ENCODE peak calls at places on chromosomes 16 and 17, in seven cellular contexts. I is nephron progenitor cell, X is choroid plexus epithelial cell, Y is mesothelial cell of epicardium, P is heart right ventricle, F is pancreas, V is NB4. R is an unnamed sample.

GRCh38 chr16:74698220-74698619 is 2.4 kb downstream of the MLKL start:
- DNase-seq in I (no peak), X (peak; percentile 11), Y (no peak), P (no peak), F (no peak), V (peak; percentile 37), R (no peak)

GRCh38 chr17:30449480-30449879 is 27.7 kb upstream of the GOSR1 start:
- DNase-seq in I (no peak), X (peak; percentile 19), Y (no peak), P (no peak), F (peak; percentile 11), V (no peak), R (peak; percentile 18)

GRCh38 chr17:66655861-66656260 is 179.1 kb upstream of the CACNG5 start:
- DNase-seq in I (no peak), X (peak; percentile 55), Y (no peak), P (no peak), F (no peak), V (peak; percentile 51), R (no peak)

GRCh38 chr17:64507418-64507766 is 615 bp downstream of the CEP95 start:
- DNase-seq in I (peak; percentile 30), X (peak; percentile 87), Y (no peak), P (no peak), F (peak; percentile 31), V (peak; percentile 80), R (peak; percentile 28)

GRCh38 chr16:80683646-80684045 is 120.8 kb downstream of the CDYL2 start:
- DNase-seq in I (no peak), X (no peak), Y (no peak), P (no peak), F (no peak), V (no peak), R (no peak)

GRCh38 chr17:78951967-78952551 is 26.9 kb upstream of the TIMP2 start:
- DNase-seq in I (no peak), X (peak; percentile 65), Y (no peak), P (no peak), F (no peak), V (no peak), R (peak; percentile 69)

GRCh38 chr17:67492251-67492740 is 115.2 kb downstream of the PITPNC1 start:
- DNase-seq in I (no peak), X (no peak), Y (no peak), P (no peak), F (no peak), V (no peak), R (no peak)

GRCh38 chr17:81899514-81900166 is 2.4 kb upstream of the NPB start:
- DNase-seq in I (no peak), X (no peak), Y (no peak), P (no peak), F (no peak), V (no peak), R (no peak)

GRCh38 chr17:27526603-27527002 is 70.4 kb downstream of the KSR1 start:
- DNase-seq in I (peak; percentile 30), X (peak; percentile 71), Y (no peak), P (no peak), F (peak; percentile 46), V (peak; percentile 84), R (peak; percentile 83)

GRCh38 chr17:77924757-77925336 is 33.7 kb upstream of the TNRC6C start:
- DNase-seq in I (peak; percentile 24), X (peak; percentile 37), Y (no peak), P (peak; percentile 60), F (peak; percentile 56), V (no peak), R (peak; percentile 21)

GRCh38 chr16:66263168-66263972 is 103.1 kb upstream of the CDH5 start:
- DNase-seq in I (no peak), X (no peak), Y (peak; percentile 33), P (no peak), F (no peak), V (no peak), R (no peak)

GRCh38 chr16:15682105-15682570 is 32.1 kb downstream of the NDE1 start:
- DNase-seq in I (no peak), X (peak; percentile 88), Y (no peak), P (no peak), F (peak; percentile 49), V (peak; percentile 70), R (peak; percentile 31)

GRCh38 chr17:27241346-27241946 is 52.5 kb upstream of the WSB1 start:
- DNase-seq in I (no peak), X (peak; percentile 95), Y (peak; percentile 80), P (no peak), F (no peak), V (peak; percentile 68), R (peak; percentile 47)

GRCh38 chr17:63996430-63997182 is 1.5 kb upstream of the PRR29 start:
- DNase-seq in I (no peak), X (no peak), Y (no peak), P (no peak), F (no peak), V (no peak), R (no peak)

GRCh38 chr16:10206215-10206614 is 24.0 kb upstream of the GRIN2A start:
- DNase-seq in I (no peak), X (no peak), Y (no peak), P (no peak), F (no peak), V (no peak), R (no peak)

GRCh38 chr17:47239663-47240374 is 13.8 kb upstream of the ITGB3 start:
- DNase-seq in I (no peak), X (peak; percentile 82), Y (no peak), P (peak; percentile 52), F (peak; percentile 33), V (peak; percentile 80), R (peak; percentile 85)

GRCh38 chr17:32265896-32266388 is 310 bp downstream of the RHBDL3 start:
- DNase-seq in I (no peak), X (no peak), Y (no peak), P (no peak), F (no peak), V (no peak), R (no peak)

GRCh38 chr17:32261937-32262510 is 3.6 kb upstream of the RHBDL3 start:
- DNase-seq in I (no peak), X (no peak), Y (no peak), P (no peak), F (no peak), V (no peak), R (no peak)

GRCh38 chr17:32265192-32265895 is at the start of gene RHBDL3:
- DNase-seq in I (peak; percentile 67), X (no peak), Y (no peak), P (peak; percentile 42), F (no peak), V (no peak), R (no peak)

GRCh38 chr17:32264823-32265191 is 825 bp upstream of the RHBDL3 start:
- DNase-seq in I (no peak), X (no peak), Y (no peak), P (no peak), F (no peak), V (no peak), R (no peak)

DNA sequence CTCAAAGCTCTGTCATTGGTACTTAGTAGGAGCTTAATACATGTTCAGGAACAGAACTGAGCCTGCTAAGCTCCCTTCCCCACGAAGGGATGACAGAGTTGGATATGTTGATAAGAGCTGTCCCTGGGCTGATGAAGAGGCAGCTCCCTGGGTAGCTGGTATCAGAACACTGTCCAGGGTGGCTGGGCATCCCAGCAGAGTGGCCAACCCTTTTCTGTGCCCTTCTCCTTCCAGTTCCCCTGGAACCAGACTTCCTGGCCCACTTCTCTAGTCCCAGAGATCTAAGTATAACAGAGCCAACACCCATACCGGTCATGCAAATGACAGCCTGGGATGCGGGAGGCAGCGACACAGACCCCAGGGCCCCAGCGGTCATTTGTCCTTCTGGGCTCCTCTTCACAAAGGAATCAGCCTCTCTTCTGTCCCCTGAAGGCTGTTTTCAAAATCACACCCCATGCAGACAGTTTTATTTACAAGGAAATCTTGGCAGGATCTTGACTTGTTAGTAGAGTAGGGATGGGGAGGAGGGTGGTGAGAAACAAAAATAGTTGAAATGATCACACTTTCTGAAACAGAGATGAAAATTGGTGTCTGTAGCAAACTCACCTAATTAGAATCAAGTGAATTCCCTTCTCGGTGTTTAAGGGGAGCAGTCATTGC is 1.4 kb upstream of the RHBDL3 start:
- DNase-seq in I (no peak), X (no peak), Y (no peak), P (no peak), F (no peak), V (no peak), R (no peak)
- TF ChIP-seq CTCF in I (peak; percentile 37), X (peak; percentile 37), Y (no peak), P (no peak), F (no peak), V (no peak), R (peak; percentile 8)

GRCh38 chr16:48829361-48829760 is 219.4 kb upstream of the N4BP1 start:
- DNase-seq in I (no peak), X (no peak), Y (no peak), P (no peak), F (no peak), V (no peak), R (no peak)

GRCh38 chr16:48820379-48820778 is 210.4 kb upstream of the N4BP1 start:
- DNase-seq in I (no peak), X (no peak), Y (no peak), P (no peak), F (no peak), V (peak; percentile 9), R (no peak)

GRCh38 chr16:48829911-48830310 is 219.9 kb upstream of the N4BP1 start:
- DNase-seq in I (no peak), X (no peak), Y (no peak), P (no peak), F (no peak), V (no peak), R (no peak)

DNA sequence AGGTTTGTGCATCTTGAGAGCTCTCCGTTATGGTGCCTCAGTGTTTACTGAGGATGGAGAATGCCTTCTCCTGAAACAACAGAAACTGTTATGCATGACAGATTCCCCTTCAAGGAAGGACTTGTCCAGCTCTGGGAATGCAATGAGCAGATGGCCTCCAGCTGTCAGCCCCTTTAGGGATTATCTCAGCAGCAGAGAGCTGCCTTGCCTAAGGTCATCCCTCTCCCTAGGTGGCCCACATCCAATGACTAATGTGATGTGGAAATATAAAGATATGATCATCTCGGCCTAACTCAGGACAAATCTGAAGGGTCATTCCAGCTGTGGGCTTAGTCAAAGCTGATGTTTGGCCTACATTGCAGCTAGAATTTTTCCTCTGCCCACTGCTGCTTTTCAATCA is 214.3 kb upstream of the N4BP1 start:
- DNase-seq in I (no peak), X (no peak), Y (no peak), P (no peak), F (no peak), V (no peak), R (no peak)
- TF ChIP-seq CTCF in I (no peak), X (no peak), Y (no peak), P (no peak), F (no peak), V (no peak), R (no peak)

DNA sequence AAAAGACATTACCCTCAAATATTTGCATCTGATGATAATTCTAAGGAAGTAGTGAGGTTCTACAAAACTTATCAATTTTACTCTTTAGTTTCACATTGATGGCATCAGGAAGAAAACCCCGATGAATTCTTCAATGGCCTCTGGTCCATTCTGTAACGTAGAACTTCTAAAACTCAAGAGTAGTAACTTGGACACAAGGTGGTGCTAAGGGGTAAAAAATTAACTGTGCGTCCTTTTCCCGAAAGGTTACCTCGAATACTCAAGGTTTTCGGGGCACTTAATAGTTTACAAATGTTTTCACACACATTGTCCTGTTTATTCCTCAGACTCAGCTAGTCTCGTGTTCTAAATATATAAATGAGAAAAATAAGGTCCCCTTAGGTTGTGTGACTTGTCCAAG is 517.3 kb upstream of the ZFHX3 start:
- DNase-seq in I (no peak), X (peak; percentile 1), Y (no peak), P (no peak), F (no peak), V (peak; percentile 24), R (no peak)
- TF ChIP-seq CTCF in I (peak; percentile 13), X (peak; percentile 11), Y (no peak), P (peak; percentile 54), F (no peak), V (peak; percentile 8), R (peak; percentile 44)

GRCh38 chr16:8936421-8936820 is 27.3 kb downstream of the USP7 start:
- DNase-seq in I (peak; percentile 41), X (peak; percentile 58), Y (no peak), P (no peak), F (peak; percentile 59), V (peak; percentile 46), R (peak; percentile 31)
- TF ChIP-seq CTCF in I (peak; percentile 44), X (peak; percentile 82), Y (no peak), P (peak; percentile 54), F (peak; percentile 25), V (peak; percentile 59), R (no peak)

R was measured in thyroid gland.